ENCODE peak calls at places on chromosomes 13 and 19, in five cellular contexts. X, Y, O, L and T are unnamed samples.
A peak's percentile ranks its signal among the peaks of the same experiment; 100 is the strongest.

GRCh38 chr19:4391701-4392543 is 8.4 kb downstream of the SH3GL1 start:
- DNase-seq in X (no peak), Y (peak; percentile 85), O (no peak), L (no peak), T (no peak)

GRCh38 chr13:34719060-34719875 is 222.8 kb upstream of the NBEA start:
- DNase-seq in X (no peak), Y (no peak), O (no peak), L (no peak), T (no peak)

GRCh38 chr19:46731584-46731983 is 14.3 kb upstream of the FKRP start:
- DNase-seq in X (no peak), Y (no peak), O (no peak), L (no peak), T (no peak)

GRCh38 chr13:62767473-62767872 is 1351.8 kb upstream of the PCDH20 start:
- DNase-seq in X (no peak), Y (no peak), O (no peak), L (no peak), T (no peak)

GRCh38 chr13:78999494-78999893 is 340.5 kb upstream of the OBI1 start:
- DNase-seq in X (no peak), Y (no peak), O (no peak), L (no peak), T (no peak)

GRCh38 chr13:66037096-66037495 is 1193.0 kb downstream of the PCDH9 start:
- DNase-seq in X (no peak), Y (no peak), O (no peak), L (no peak), T (no peak)

GRCh38 chr19:35438527-35438926 is 9.5 kb upstream of the FFAR2 start:
- DNase-seq in X (no peak), Y (no peak), O (no peak), L (no peak), T (no peak)

GRCh38 chr19:45931055-45931454 is 16.5 kb upstream of the NANOS2 start:
- DNase-seq in X (no peak), Y (no peak), O (no peak), L (no peak), T (no peak)

GRCh38 chr19:29666634-29667389 is 1.6 kb downstream of the PLEKHF1 start:
- DNase-seq in X (peak; percentile 70), Y (peak; percentile 76), O (no peak), L (no peak), T (no peak)

GRCh38 chr19:21430674-21431073 is 33.7 kb downstream of the ZNF493 start:
- DNase-seq in X (no peak), Y (no peak), O (no peak), L (no peak), T (no peak)

GRCh38 chr13:31699650-31700049 is 39.7 kb upstream of the RXFP2 start:
- DNase-seq in X (no peak), Y (no peak), O (no peak), L (no peak), T (no peak)

GRCh38 chr13:83229574-83230300 is 652.5 kb downstream of the SLITRK1 start:
- DNase-seq in X (no peak), Y (peak; percentile 24), O (no peak), L (no peak), T (no peak)

GRCh38 chr19:54160182-54160811 is 776 bp upstream of the LENG1 start:
- DNase-seq in X (no peak), Y (peak; percentile 43), O (no peak), L (no peak), T (no peak)

GRCh38 chr13:75468098-75468497 is 13.9 kb downstream of the TBC1D4 start:
- DNase-seq in X (no peak), Y (peak; percentile 70), O (no peak), L (no peak), T (no peak)

GRCh38 chr19:9075064-9075964 is 11.5 kb upstream of the OR1M1 start:
- DNase-seq in X (peak; percentile 59), Y (peak; percentile 89), O (peak; percentile 47), L (peak; percentile 54), T (peak; percentile 97)

GRCh38 chr19:57403737-57404537 is 7.0 kb upstream of the ZNF17 start:
- DNase-seq in X (no peak), Y (no peak), O (no peak), L (no peak), T (no peak)

GRCh38 chr19:16025108-16026101 is 50.9 kb upstream of the TPM4 start:
- DNase-seq in X (no peak), Y (peak; percentile 86), O (peak; percentile 16), L (peak; percentile 31), T (no peak)

DNA sequence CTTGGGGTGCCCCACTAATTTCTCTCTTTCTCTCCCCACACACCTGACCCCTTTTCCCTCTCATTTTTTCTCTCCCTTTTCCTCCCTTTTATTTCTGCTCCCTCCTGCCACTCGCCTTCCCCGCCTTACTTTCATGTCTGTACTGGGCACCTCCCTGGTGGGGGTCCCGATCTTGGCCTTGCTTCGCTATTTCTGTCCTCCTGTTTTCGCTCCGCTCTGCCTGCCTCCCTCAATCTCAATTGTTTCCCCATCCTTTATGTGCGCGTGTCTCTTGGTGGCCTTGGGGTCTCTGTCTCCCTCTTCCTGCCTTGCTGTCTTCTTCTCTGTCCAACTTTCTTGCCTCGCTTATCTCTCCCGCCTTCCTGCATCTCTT is 3.8 kb downstream of the GRIN2D start:
- DNase-seq in X (no peak), Y (no peak), O (no peak), L (no peak), T (no peak)
- H3K4me3 ChIP-seq in X (no peak overlapping the region), Y (peak overlapping the region; percentile 62), O (no peak overlapping the region), L (peak overlapping the region; percentile 50), T (no peak overlapping the region)

DNA sequence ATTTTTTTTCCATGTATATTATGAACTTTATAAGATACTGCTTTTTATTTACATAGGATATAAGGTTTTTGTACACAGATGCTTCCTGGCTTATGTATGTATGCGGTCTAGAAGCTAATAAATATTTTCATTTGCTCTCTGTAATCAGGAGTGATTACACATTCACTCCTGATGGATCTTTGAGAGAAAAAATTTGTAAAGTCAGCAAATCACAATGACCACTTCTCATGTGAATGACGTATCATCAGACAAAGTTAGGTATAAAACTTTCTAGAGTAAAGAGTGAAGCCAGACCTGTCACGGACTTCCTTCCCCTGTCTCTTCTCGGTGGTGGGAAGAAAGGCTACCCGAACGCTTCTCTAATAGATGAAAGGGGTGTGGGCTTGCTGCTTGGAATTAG is 31.1 kb downstream of the DPY19L3 start:
- DNase-seq in X (no peak), Y (no peak), O (no peak), L (no peak), T (no peak)
- H3K4me3 ChIP-seq in X (no peak overlapping the region), Y (no peak overlapping the region), O (no peak overlapping the region), L (no peak overlapping the region), T (no peak overlapping the region)

DNA sequence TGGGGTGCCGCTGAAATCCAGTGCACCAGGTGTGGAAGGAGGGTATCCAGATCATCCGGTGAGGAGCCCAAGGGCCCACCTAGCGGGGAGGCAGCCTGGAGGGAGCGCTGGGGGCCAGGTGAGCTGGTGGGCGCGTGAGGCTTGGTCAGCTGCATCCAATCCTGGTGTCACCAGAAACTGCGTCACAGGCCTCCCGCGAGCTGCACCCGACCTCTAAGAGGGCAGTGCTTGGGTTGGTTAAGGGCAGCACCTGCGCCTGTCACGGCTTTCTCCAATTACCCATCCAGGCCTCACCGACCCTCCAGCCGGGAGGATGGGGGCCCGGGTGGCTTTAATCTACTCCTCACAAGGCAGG is 284 bp downstream of the RNF17 start:
- DNase-seq in X (no peak), Y (no peak), O (no peak), L (no peak), T (no peak)
- H3K4me3 ChIP-seq in X (no peak overlapping the region), Y (no peak overlapping the region), O (no peak overlapping the region), L (peak overlapping the region; percentile 49), T (no peak overlapping the region)

DNA sequence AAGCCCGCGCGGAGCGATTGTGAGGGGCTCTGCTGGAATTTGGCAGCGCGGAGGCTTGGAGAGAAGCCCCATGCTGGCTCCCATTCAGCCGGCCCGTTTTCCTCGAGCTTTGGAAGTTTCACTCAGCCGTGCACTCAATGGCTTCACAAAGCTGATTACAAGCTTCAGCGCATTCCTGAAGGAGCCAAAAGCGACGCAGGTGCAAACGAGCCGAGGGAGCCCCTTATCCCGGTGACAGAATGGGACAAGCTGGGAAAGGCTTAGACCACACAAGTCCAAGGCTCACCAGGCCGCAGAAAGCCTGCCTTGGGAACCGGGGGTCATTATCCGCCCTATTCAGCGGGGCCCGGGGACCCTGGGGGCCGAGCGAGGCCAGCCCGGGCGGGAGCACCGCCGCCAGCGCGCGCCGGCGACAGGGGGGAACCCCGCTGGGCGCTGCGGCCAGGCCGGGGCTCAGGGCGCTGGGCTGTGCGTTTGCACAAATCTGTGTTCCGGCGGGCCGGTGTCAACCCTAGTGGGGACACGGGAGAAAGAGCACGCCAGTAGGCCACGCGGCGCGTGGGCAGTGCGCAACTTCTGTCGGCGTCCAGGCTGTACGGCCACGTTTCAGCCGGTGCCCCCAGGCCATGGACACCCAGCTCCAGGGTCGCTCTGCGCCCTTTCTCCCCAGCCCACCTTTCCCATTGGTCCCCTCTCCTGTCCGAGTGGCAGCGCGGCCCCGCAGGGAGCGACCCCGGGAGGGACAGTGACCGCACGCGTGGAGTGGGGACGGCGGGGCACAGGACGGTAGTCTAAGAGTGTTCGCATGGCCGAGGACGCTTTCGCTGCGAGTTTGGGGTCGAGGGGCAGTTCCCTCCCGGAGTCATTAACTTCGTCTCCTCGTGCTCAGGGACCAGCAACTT is 37.3 kb downstream of the SOX1 start:
- DNase-seq in X (no peak), Y (no peak), O (no peak), L (no peak), T (no peak)
- H3K4me3 ChIP-seq in X (no peak overlapping the region), Y (no peak overlapping the region), O (no peak overlapping the region), L (no peak overlapping the region), T (no peak overlapping the region)

GRCh38 chr13:40058757-40059236 is 403.3 kb downstream of the COG6 start:
- DNase-seq in X (no peak), Y (peak; percentile 86), O (no peak), L (no peak), T (no peak)
- H3K4me3 ChIP-seq in X (no peak overlapping the region), Y (no peak overlapping the region), O (no peak overlapping the region), L (no peak overlapping the region), T (no peak overlapping the region)

GRCh38 chr13:46717275-46717674 is 79.7 kb downstream of the ESD start:
- DNase-seq in X (no peak), Y (no peak), O (no peak), L (no peak), T (no peak)

GRCh38 chr13:46720189-46720588 is 76.8 kb downstream of the ESD start:
- DNase-seq in X (no peak), Y (no peak), O (no peak), L (no peak), T (no peak)

GRCh38 chr13:46715363-46715762 is 81.6 kb downstream of the ESD start:
- DNase-seq in X (no peak), Y (no peak), O (no peak), L (no peak), T (no peak)

GRCh38 chr13:46721054-46721453 is 75.9 kb downstream of the ESD start:
- DNase-seq in X (peak; percentile 68), Y (peak; percentile 57), O (no peak), L (peak; percentile 5), T (no peak)

GRCh38 chr13:46716821-46717220 is 80.1 kb downstream of the ESD start:
- DNase-seq in X (no peak), Y (no peak), O (no peak), L (no peak), T (no peak)
- H3K4me3 ChIP-seq in X (no peak overlapping the region), Y (no peak overlapping the region), O (no peak overlapping the region), L (no peak overlapping the region), T (no peak overlapping the region)

DNA sequence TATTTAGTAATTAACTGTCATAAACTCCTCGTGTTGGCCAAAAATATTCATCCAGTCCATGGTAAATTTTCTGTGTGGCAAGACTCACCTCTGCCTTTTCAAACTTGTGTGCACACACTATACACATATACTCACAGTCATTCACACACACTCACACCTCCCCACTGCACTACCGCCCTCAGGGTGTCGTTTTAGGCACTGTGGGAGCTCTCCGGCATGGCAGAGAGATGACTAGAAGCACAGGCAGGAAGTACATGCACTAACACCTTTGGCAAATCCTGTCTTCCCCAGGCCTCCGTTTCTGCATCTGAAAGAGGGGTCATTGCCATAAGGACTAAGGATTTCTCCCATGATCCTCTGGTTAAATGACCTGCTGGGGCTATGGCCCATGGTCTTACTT is 62.6 kb upstream of the FARP1 start:
- DNase-seq in X (no peak), Y (no peak), O (no peak), L (no peak), T (no peak)
- H3K4me3 ChIP-seq in X (no peak overlapping the region), Y (no peak overlapping the region), O (no peak overlapping the region), L (no peak overlapping the region), T (no peak overlapping the region)